ENCODE peak calls at places on chromosomes 1 and 21, in six cellular contexts. U is esophagus squamous epithelium, L is H4, T is NCI-H774, C is heart right ventricle, W is H54. D is an unnamed sample.

GRCh38 chr1:244022301-244022700 is 28.8 kb upstream of the ZBTB18 start:
- DNase-seq in C (no peak), W (no peak), T (no peak), U (no peak), L (peak), D (peak)

GRCh38 chr1:3924186-3924815 is 24.2 kb upstream of the C1orf174 start:
- DNase-seq in U (no peak), L (no peak), W (no peak), T (no peak), C (no peak), D (peak)

GRCh38 chr1:220787069-220787614 is 429 bp downstream of the MTARC1 start:
- DNase-seq in U (no peak), L (no peak), W (no peak), T (peak), C (no peak), D (no peak)

GRCh38 chr1:1072849-1073742 is 1.0 kb downstream of the RNF223 start:
- DNase-seq in W (no peak), L (no peak), C (no peak), T (no peak), U (no peak), D (no peak)

GRCh38 chr1:42784946-42785693 is at the start of gene TMEM269:
- DNase-seq in L (no peak), W (no peak), C (peak), T (no peak), U (no peak), D (peak)

GRCh38 chr1:208280184-208280583 is 36.0 kb upstream of the PLXNA2 start:
- DNase-seq in C (no peak), T (no peak), W (no peak), U (no peak), L (no peak), D (no peak)

GRCh38 chr1:19391596-19391981 is 79.5 kb downstream of the SLC66A1 start:
- DNase-seq in W (no peak), C (no peak), T (no peak), L (no peak), U (no peak), D (no peak)

GRCh38 chr1:31585736-31586365 is 9.5 kb downstream of the TINAGL1 start:
- DNase-seq in W (no peak), C (no peak), U (no peak), T (no peak), L (no peak), D (no peak)

GRCh38 chr1:153617677-153618076 is 1.6 kb upstream of the S100A14 start:
- DNase-seq in L (no peak), W (peak), U (no peak), C (peak), T (no peak), D (no peak)

GRCh38 chr1:208159542-208160258 is 84.5 kb downstream of the PLXNA2 start:
- DNase-seq in C (no peak), T (no peak), L (peak), U (no peak), W (no peak), D (no peak)

GRCh38 chr1:13899856-13900255 is 199.9 kb downstream of the PRDM2 start:
- DNase-seq in T (no peak), W (no peak), L (no peak), U (no peak), C (no peak), D (no peak)

GRCh38 chr1:31689821-31690220 is 14.0 kb downstream of the COL16A1 start:
- DNase-seq in L (peak), T (no peak), U (no peak), W (peak), C (no peak), D (no peak)

GRCh38 chr1:29033829-29034466 is 89.8 kb downstream of the TMEM200B start:
- DNase-seq in C (no peak), U (no peak), W (no peak), L (peak), T (no peak), D (no peak)

GRCh38 chr1:22575532-22576147 is 12.4 kb downstream of the EPHA8 start:
- DNase-seq in L (no peak), C (no peak), U (no peak), W (no peak), T (no peak), D (no peak)

GRCh38 chr1:17350053-17350452 is 21.9 kb upstream of the PADI6 start:
- DNase-seq in T (no peak), W (no peak), C (no peak), U (no peak), L (no peak), D (no peak)

GRCh38 chr1:32200226-32201010 is at the start of gene CCDC28B:
- DNase-seq in W (peak), T (peak), C (peak), L (peak), U (no peak), D (peak)

GRCh38 chr1:53410100-53410541 is 49.1 kb upstream of the DMRTB1 start:
- DNase-seq in W (no peak), U (no peak), T (no peak), L (no peak), C (no peak), D (no peak)

GRCh38 chr1:36253463-36253862 is 29.2 kb downstream of the THRAP3 start:
- DNase-seq in W (no peak), U (no peak), L (no peak), C (no peak), T (no peak), D (no peak)

GRCh38 chr1:231973840-231974239 is 347.2 kb downstream of the DISC1 start:
- DNase-seq in W (no peak), T (no peak), U (no peak), L (no peak), C (no peak), D (no peak)

GRCh38 chr1:42949312-42950145 is 9.1 kb downstream of the SLC2A1 start:
- DNase-seq in C (no peak), U (no peak), L (no peak), W (no peak), T (no peak), D (no peak)

GRCh38 chr1:31523012-31523411 is 53.3 kb upstream of the TINAGL1 start:
- DNase-seq in C (no peak), T (no peak), U (no peak), L (no peak), W (no peak), D (no peak)

GRCh38 chr1:85328713-85329376 is 52.4 kb upstream of the BCL10 start:
- DNase-seq in T (no peak), W (no peak), L (peak), C (no peak), U (no peak), D (no peak)

GRCh38 chr1:115782571-115783281 is 14.2 kb upstream of the CASQ2 start:
- DNase-seq in C (no peak), L (peak), U (no peak), T (no peak), W (peak), D (no peak)

GRCh38 chr1:86441581-86441980 is 17.6 kb downstream of the CLCA2 start:
- DNase-seq in T (no peak), U (no peak), C (no peak), W (no peak), L (no peak), D (no peak)

GRCh38 chr1:33820804-33821203 is 43.1 kb upstream of the HMGB4 start:
- DNase-seq in T (no peak), W (no peak), C (no peak), L (no peak), U (no peak), D (no peak)

GRCh38 chr21:44482581-44483287 is 27.4 kb downstream of the LRRC3 start:
- DNase-seq in L (no peak), W (no peak), U (no peak), C (no peak), T (no peak), D (no peak)

GRCh38 chr21:35868005-35868868 is 192.1 kb downstream of the SETD4 start:
- DNase-seq in C (no peak), W (no peak), T (no peak), L (no peak), U (no peak), D (no peak)

GRCh38 chr21:20040768-20041167 is 957.4 kb upstream of the NCAM2 start:
- DNase-seq in W (no peak), C (no peak), U (no peak), L (no peak), T (no peak), D (no peak)

GRCh38 chr1:21368514-21369289 is 71.2 kb upstream of the NBPF3 start:
- DNase-seq in T (peak), W (peak), L (peak), U (no peak), C (peak), D (peak)

GRCh38 chr1:157450106-157450505 is 102.2 kb downstream of the FCRL5 start:
- DNase-seq in C (no peak), T (no peak), W (no peak), L (no peak), U (no peak), D (no peak)

GRCh38 chr1:3530086-3530930 is 75.8 kb downstream of the ARHGEF16 start:
- DNase-seq in C (no peak), W (peak), T (no peak), L (no peak), U (no peak), D (no peak)

GRCh38 chr1:207565546-207566468 is 69.8 kb downstream of the CR1 start:
- DNase-seq in W (no peak), T (no peak), U (no peak), L (no peak), C (no peak), D (no peak)

D was measured in Right ventricle myocardium superior.